ENCODE peak calls at places on chromosomes 4 and X, in five cellular contexts. F is tibial nerve; P is HEK293T; S is activated CD4-positive, alpha-beta T cell treated with anti-CD3 and anti-CD28 coated beads for 1 hour; T is lower lobe of right lung. A is an unnamed sample.

GRCh38 chrX:78997870-78998558 is 52.8 kb downstream of the P2RY10 start:
- DNase-seq in S (peak; percentile 7), P (no peak), T (no peak), F (no peak), A (peak; percentile 51)

GRCh38 chr4:111362891-111363290 is 740.0 kb upstream of the PITX2 start:
- DNase-seq in T (no peak), S (no peak), P (no peak), F (peak; percentile 41), A (no peak)

GRCh38 chr4:52837716-52838558 is 24.2 kb upstream of the RASL11B start:
- DNase-seq in T (no peak), P (no peak), S (no peak), F (no peak), A (no peak)

GRCh38 chr4:185865901-185866328 is 53.9 kb upstream of the SORBS2 start:
- DNase-seq in T (no peak), P (no peak), S (no peak), F (no peak), A (no peak)

GRCh38 chr4:184529283-184529682 is 54.9 kb upstream of the IRF2 start:
- DNase-seq in F (no peak), T (no peak), S (no peak), P (no peak), A (no peak)

GRCh38 chrX:103338663-103339062 is 8.6 kb downstream of the TCEAL7 start:
- DNase-seq in P (no peak), S (no peak), T (no peak), F (no peak), A (no peak)

GRCh38 chr4:136056748-136057147 is 1475.5 kb downstream of the PCDH18 start:
- DNase-seq in S (no peak), F (no peak), P (no peak), T (no peak), A (no peak)

GRCh38 chr4:131370846-131371245 is 1778.2 kb upstream of the PCDH10 start:
- DNase-seq in P (no peak), T (no peak), S (no peak), F (no peak), A (no peak)

GRCh38 chr4:15963568-15963967 is 593 bp upstream of the FGFBP2 start:
- DNase-seq in F (no peak), P (no peak), T (peak; percentile 71), S (no peak), A (peak; percentile 92)

GRCh38 chr4:125951275-125951887 is 636.6 kb downstream of the FAT4 start:
- DNase-seq in T (no peak), F (no peak), P (no peak), S (no peak), A (no peak)

GRCh38 chr4:114161809-114162208 is 182.4 kb upstream of the ARSJ start:
- DNase-seq in T (no peak), P (no peak), S (no peak), F (no peak), A (no peak)

GRCh38 chr4:5943561-5943960 is 50.7 kb upstream of the CRMP1 start:
- DNase-seq in P (no peak), F (no peak), T (no peak), S (no peak), A (no peak)

GRCh38 chr4:1469043-1469442 is 62.8 kb upstream of the NKX1-1 start:
- DNase-seq in T (no peak), P (no peak), S (no peak), F (no peak), A (no peak)

GRCh38 chr4:165915215-165915614 is 42.2 kb downstream of the TLL1 start:
- DNase-seq in P (no peak), T (no peak), F (no peak), S (no peak), A (no peak)

GRCh38 chr4:124423160-124423559 is 289.4 kb downstream of the ANKRD50 start:
- DNase-seq in F (no peak), P (no peak), T (no peak), S (no peak), A (no peak)

GRCh38 chr4:183444953-183445543 is 612 bp downstream of the CDKN2AIP start:
- DNase-seq in P (peak; percentile 22), S (no peak), F (peak; percentile 16), T (peak; percentile 72), A (peak; percentile 58)

GRCh38 chrX:348461-349117 is 30.0 kb upstream of the GTPBP6 start:
- DNase-seq in P (no peak), F (no peak), T (no peak), S (no peak), A (no peak)

GRCh38 chrX:6004529-6004928 is 224.1 kb downstream of the NLGN4X start:
- DNase-seq in T (no peak), S (no peak), P (no peak), F (no peak), A (no peak)

GRCh38 chr4:965766-966134 is 7.6 kb downstream of the DGKQ start:
- DNase-seq in F (no peak), T (no peak), S (no peak), P (no peak), A (no peak)

GRCh38 chr4:113657834-113658233 is 103.7 kb downstream of the CAMK2D start:
- DNase-seq in F (no peak), T (no peak), P (no peak), S (no peak), A (no peak)

GRCh38 chr4:174522183-174523002 is at the start of gene HPGD:
- DNase-seq in F (no peak), T (peak; percentile 88), S (peak; percentile 24), P (peak; percentile 49), A (peak; percentile 87)

GRCh38 chr4:87865288-87865687 is 32.5 kb downstream of the MEPE start:
- DNase-seq in S (no peak), P (no peak), T (no peak), F (no peak), A (no peak)

GRCh38 chrX:38811515-38812239 is 10.4 kb downstream of the MID1IP1 start:
- DNase-seq in S (no peak), T (no peak), P (no peak), F (no peak), A (peak; percentile 39)

GRCh38 chr4:170109586-170110289 is 20.0 kb upstream of the AADAT start:
- DNase-seq in F (no peak), P (no peak), T (no peak), S (no peak), A (no peak)

GRCh38 chrX:130280901-130281300 is 12.2 kb upstream of the ZNF280C start:
- DNase-seq in P (no peak), S (no peak), T (no peak), F (no peak), A (no peak)

GRCh38 chr4:159516556-159516955 is 413.7 kb downstream of the RAPGEF2 start:
- DNase-seq in P (no peak), T (no peak), S (no peak), F (no peak), A (no peak)